ENCODE peak calls at places on chromosomes 2 and 18, in ten cellular contexts. D is PC-3; X is HS-27A; S is mucosa of descending colon; B is CD8-positive, alpha-beta memory T cell; M is T-helper 17 cell; Y is sciatic nerve; R is NCI-H1694; P is NCI-H774; L is G401. T is an unnamed sample.

GRCh38 chr18:12532661-12533060 is 124.9 kb downstream of the PRELID3A start:
- DNase-seq in D (no peak), X (no peak), S (no peak), B (no peak), M (no peak), Y (no peak), R (no peak), P (no peak), L (no peak), T (no peak)

GRCh38 chr2:273338-273737 is 8.6 kb downstream of the ACP1 start:
- DNase-seq in D (no peak), X (no peak), S (no peak), B (no peak), M (no peak), Y (no peak), R (no peak), P (peak; percentile 43), L (peak; percentile 18), T (peak; percentile 25)

GRCh38 chr2:119691189-119691588 is 12.2 kb downstream of the TMEM177 start:
- DNase-seq in D (no peak), X (no peak), S (no peak), B (no peak), M (no peak), Y (peak; percentile 4), R (no peak), P (no peak), L (no peak), T (peak; percentile 19)

GRCh38 chr2:138071720-138072719 is 107.7 kb downstream of the HNMT start:
- DNase-seq in D (peak; percentile 97), X (peak; percentile 79), S (no peak), B (no peak), M (no peak), Y (no peak), R (peak; percentile 56), P (peak; percentile 74), L (peak; percentile 26), T (peak; percentile 100)

GRCh38 chr2:207711750-207712487 is 479 bp downstream of the CCNYL1 start:
- DNase-seq in D (peak; percentile 52), X (no peak), S (peak; percentile 81), B (peak; percentile 49), M (no peak), Y (peak; percentile 73), R (no peak), P (peak; percentile 31), L (peak; percentile 26), T (peak; percentile 51)

GRCh38 chr2:233982421-233983121 is 65.4 kb downstream of the TRPM8 start:
- DNase-seq in D (peak; percentile 85), X (no peak), S (no peak), B (no peak), M (no peak), Y (no peak), R (no peak), P (no peak), L (no peak), T (peak; percentile 90)

GRCh38 chr18:79934311-79935097 is 16.9 kb downstream of the SLC66A2 start:
- DNase-seq in D (peak; percentile 13), X (no peak), S (peak; percentile 53), B (no peak), M (no peak), Y (peak; percentile 56), R (no peak), P (no peak), L (no peak), T (no peak)

GRCh38 chr18:4453712-4454547 is 1.2 kb downstream of the DLGAP1 start:
- DNase-seq in D (no peak), X (no peak), S (peak; percentile 37), B (no peak), M (no peak), Y (no peak), R (no peak), P (no peak), L (peak; percentile 50), T (no peak)

GRCh38 chr2:39370101-39370500 is 67.0 kb downstream of the MAP4K3 start:
- DNase-seq in D (peak; percentile 28), X (no peak), S (no peak), B (no peak), M (no peak), Y (no peak), R (no peak), P (no peak), L (no peak), T (peak; percentile 29)

GRCh38 chr2:210207929-210208328 is 17.3 kb downstream of the ACADL start:
- DNase-seq in D (no peak), X (no peak), S (no peak), B (no peak), M (no peak), Y (no peak), R (no peak), P (no peak), L (no peak), T (no peak)

T was measured in epithelial cell of esophagus.